ENCODE peak calls at places on chromosomes 3 and 15, in four cellular contexts. E is HCT116, M is OCI-LY7, U is cardiac fibroblast. F is an unnamed sample.

GRCh38 chr15:34993877-34994276 is 5.8 kb upstream of the ZNF770 start:
- DNase-seq in U (no peak), E (no peak), M (no peak), F (no peak)

GRCh38 chr15:63998489-63998888 is 47.8 kb downstream of the DAPK2 start:
- DNase-seq in E (no peak), U (no peak), M (no peak), F (no peak)

GRCh38 chr15:48962662-48963523 is 826 bp downstream of the SHC4 start:
- DNase-seq in E (no peak), M (no peak), U (peak; percentile 36), F (no peak)

GRCh38 chr15:29759596-29759995 is 62.7 kb downstream of the TJP1 start:
- DNase-seq in M (no peak), E (no peak), U (no peak), F (no peak)

GRCh38 chr15:35827156-35827555 is 281.2 kb upstream of the DPH6 start:
- DNase-seq in U (peak; percentile 6), M (no peak), E (no peak), F (no peak)

GRCh38 chr3:66354001-66354400 is 133.2 kb downstream of the SLC25A26 start:
- DNase-seq in U (no peak), E (no peak), M (no peak), F (no peak)

GRCh38 chr15:26929588-26929987 is 41.4 kb upstream of the GABRG3 start:
- DNase-seq in E (no peak), U (no peak), M (no peak), F (no peak)

GRCh38 chr3:156291269-156292123 is 171.1 kb downstream of the KCNAB1 start:
- DNase-seq in U (peak; percentile 27), E (no peak), M (no peak), F (peak; percentile 63)

GRCh38 chr3:43997788-43998373 is 243.8 kb upstream of the TOPAZ1 start:
- DNase-seq in M (peak; percentile 40), E (no peak), U (peak; percentile 39), F (no peak)

GRCh38 chr3:59559721-59560514 is 510.1 kb upstream of the CFAP20DC start:
- DNase-seq in E (peak; percentile 23), U (peak; percentile 96), M (no peak), F (no peak)
- TF ChIP-seq CTCF in E (no peak), U (peak; percentile 1), M (no peak), F (no peak)

GRCh38 chr3:170418422-170419300 is at the start of gene CLDN11:
- DNase-seq in E (no peak), U (peak; percentile 55), M (no peak), F (peak; percentile 95)
- TF ChIP-seq CTCF in E (no peak), U (peak; percentile 29), M (no peak), F (no peak)

GRCh38 chr3:53618946-53619345 is 124.5 kb downstream of the CACNA1D start:
- DNase-seq in M (no peak), U (no peak), E (no peak), F (no peak)

GRCh38 chr3:53616971-53617892 is 122.8 kb downstream of the CACNA1D start:
- DNase-seq in M (no peak), U (no peak), E (no peak), F (no peak)

GRCh38 chr3:53618524-53618906 is 124.1 kb downstream of the CACNA1D start:
- DNase-seq in E (no peak), M (no peak), U (no peak), F (no peak)

GRCh38 chr3:53616330-53616729 is 121.9 kb downstream of the CACNA1D start:
- DNase-seq in U (no peak), M (no peak), E (no peak), F (no peak)

DNA sequence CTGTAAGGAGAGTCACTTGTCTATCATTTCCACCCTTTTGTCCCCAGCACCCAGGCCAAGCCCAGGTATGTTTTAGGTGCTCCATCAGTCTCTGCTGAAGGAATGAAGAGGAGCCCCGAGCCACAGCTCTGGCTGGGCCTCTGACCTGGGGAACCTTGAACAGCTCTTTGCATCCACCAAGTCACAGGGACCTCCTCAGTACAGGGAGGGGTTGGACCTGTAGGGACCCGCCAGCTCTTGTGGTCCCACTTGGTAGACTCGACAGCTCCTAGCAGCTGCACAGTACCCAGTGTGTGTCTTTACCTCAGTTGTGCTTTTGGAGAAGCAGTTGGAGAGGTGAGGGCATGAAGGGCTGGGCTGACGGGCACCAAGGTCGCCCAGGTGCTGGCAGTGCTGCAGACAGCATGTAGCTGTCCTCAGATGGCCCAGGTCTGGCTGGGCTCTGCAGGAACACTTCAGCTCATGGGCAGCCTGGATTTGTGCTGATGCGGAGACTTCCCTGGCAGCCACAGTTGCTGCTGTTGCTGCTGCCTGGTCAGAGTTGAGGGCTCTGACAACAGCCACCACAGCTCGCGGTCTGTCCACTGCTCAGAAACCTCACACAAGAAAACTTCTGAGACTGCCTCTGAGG is 123.6 kb downstream of the CACNA1D start:
- DNase-seq in U (no peak), M (no peak), E (no peak), F (no peak)
- TF ChIP-seq CTCF in U (no peak), M (no peak), E (no peak), F (no peak)

GRCh38 chr3:16264708-16265454 is at the start of the genes DPH3 and OXNAD1:
- DNase-seq in M (peak; percentile 100), E (peak; percentile 99), U (peak; percentile 100), F (peak; percentile 76)
- TF ChIP-seq CTCF in M (no peak), E (no peak), U (peak; percentile 4), F (no peak)

DNA sequence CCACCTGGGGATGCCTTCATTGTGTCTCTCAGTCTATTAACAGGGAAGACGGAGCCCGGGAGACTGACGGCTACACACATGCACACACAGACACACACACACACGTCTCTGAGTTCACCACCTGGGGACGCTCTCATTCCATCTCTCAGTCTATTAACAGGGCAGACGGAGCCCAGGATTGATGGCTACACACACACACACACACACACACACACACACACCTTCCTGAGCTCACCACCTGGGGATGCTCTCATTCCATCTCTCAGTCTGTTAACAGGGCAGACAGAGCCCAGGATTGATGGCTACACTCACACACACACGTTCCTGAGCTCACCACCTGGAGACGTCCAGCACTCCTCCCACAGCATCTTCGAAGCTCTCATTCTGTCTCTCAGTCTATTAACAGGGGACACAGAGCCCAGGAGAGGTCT is 143.9 kb downstream of the OR4M2 start:
- DNase-seq in U (no peak), E (no peak), M (peak; percentile 50), F (no peak)
- TF ChIP-seq CTCF in U (no peak), E (no peak), M (peak; percentile 62), F (peak; percentile 8)

F was measured in D721Med.